ENCODE peak calls at places on chromosome 1, in six cellular contexts. H is mucosa of descending colon, R is fibroblast of mammary gland, M is PC-3, K is cardiac muscle cell, W is spleen. X is an unnamed sample.

GRCh38 chr1:223363057-223363855 is 720 bp downstream of the SUSD4 start:
- DNase-seq in R (peak), M (no peak), W (no peak), K (peak), H (no peak), X (peak)

GRCh38 chr1:9317591-9318331 is 25.1 kb downstream of the SPSB1 start:
- DNase-seq in K (peak), R (peak), M (peak), W (no peak), H (no peak), X (peak)

GRCh38 chr1:163874070-163874469 is 552.3 kb downstream of the NUF2 start:
- DNase-seq in M (no peak), K (no peak), R (peak), W (no peak), H (no peak), X (no peak)

GRCh38 chr1:54464031-54464476 is 57.9 kb upstream of the SSBP3 start:
- DNase-seq in M (no peak), K (no peak), W (no peak), R (peak), H (no peak), X (no peak)

GRCh38 chr1:66733348-66734017 is 18.8 kb upstream of the DYNLT5 start:
- DNase-seq in H (no peak), K (no peak), W (no peak), R (peak), M (peak), X (no peak)

GRCh38 chr1:106956721-106957120 is 99.8 kb upstream of the PRMT6 start:
- DNase-seq in H (no peak), K (no peak), W (no peak), R (peak), M (no peak), X (no peak)

GRCh38 chr1:20834780-20835179 is 47.7 kb upstream of the HP1BP3 start:
- DNase-seq in H (no peak), W (no peak), M (no peak), R (no peak), K (no peak), X (no peak)

GRCh38 chr1:221816899-221817298 is 75.0 kb upstream of the DUSP10 start:
- DNase-seq in K (peak), R (peak), W (no peak), M (peak), H (no peak), X (no peak)

GRCh38 chr1:92858564-92859399 is 26.9 kb downstream of the RPL5 start:
- DNase-seq in M (peak), W (no peak), H (no peak), K (peak), R (peak), X (peak)

GRCh38 chr1:60078182-60078581 is 4.6 kb upstream of the C1orf87 start:
- DNase-seq in H (no peak), K (peak), W (no peak), R (peak), M (no peak), X (no peak)

GRCh38 chr1:48242126-48242736 is 19.7 kb downstream of the SLC5A9 start:
- DNase-seq in R (no peak), H (no peak), K (no peak), W (no peak), M (no peak), X (no peak)

GRCh38 chr1:205343431-205344009 is 13.2 kb downstream of the KLHDC8A start:
- DNase-seq in W (peak), K (no peak), H (no peak), R (no peak), M (no peak), X (no peak)

GRCh38 chr1:15110867-15111230 is 42.7 kb upstream of the TMEM51 start:
- DNase-seq in R (no peak), K (no peak), M (peak), H (no peak), W (no peak), X (no peak)

GRCh38 chr1:39668111-39668510 is 3.8 kb downstream of the NT5C1A start:
- DNase-seq in W (no peak), H (no peak), K (no peak), R (no peak), M (no peak), X (no peak)

GRCh38 chr1:233364695-233365539 is 37.4 kb downstream of the MAP3K21 start:
- DNase-seq in R (peak), H (no peak), K (peak), W (no peak), M (peak), X (no peak)

GRCh38 chr1:15950763-15951295 is 25.1 kb downstream of the ZBTB17 start:
- DNase-seq in W (no peak), H (peak), M (no peak), R (peak), K (peak), X (no peak)

GRCh38 chr1:225572422-225572821 is 80.5 kb downstream of the ENAH start:
- DNase-seq in K (peak), H (no peak), M (peak), W (no peak), R (peak), X (no peak)

GRCh38 chr1:98196012-98196411 is 275.2 kb upstream of the DPYD start:
- DNase-seq in W (no peak), H (no peak), K (no peak), M (no peak), R (peak), X (no peak)

GRCh38 chr1:89200668-89201488 is 2.1 kb upstream of the GBP4 start:
- DNase-seq in H (no peak), R (peak), W (no peak), M (no peak), K (peak), X (no peak)

GRCh38 chr1:30856260-30856790 is 52.2 kb downstream of the SDC3 start:
- DNase-seq in W (no peak), R (peak), K (peak), H (no peak), M (no peak), X (no peak)

GRCh38 chr1:183277821-183278735 is 92.0 kb downstream of the LAMC2 start:
- DNase-seq in R (peak), W (no peak), K (peak), H (no peak), M (no peak), X (no peak)

GRCh38 chr1:65470766-65471165 is 50.3 kb downstream of the LEPR start:
- DNase-seq in K (peak), W (no peak), R (peak), H (no peak), M (no peak), X (no peak)

GRCh38 chr1:109793486-109794318 is 30.0 kb upstream of the EPS8L3 start:
- DNase-seq in M (peak), W (no peak), K (peak), R (peak), H (no peak), X (peak)

GRCh38 chr1:19429611-19430010 is 55.7 kb downstream of the CAPZB start:
- DNase-seq in W (no peak), K (peak), M (no peak), R (no peak), H (no peak), X (no peak)

GRCh38 chr1:117268926-117269378 is 58.2 kb upstream of the VTCN1 start:
- DNase-seq in R (no peak), K (no peak), M (peak), W (no peak), H (no peak), X (no peak)

GRCh38 chr1:156601122-156601830 is at the start of gene GPATCH4:
- DNase-seq in W (peak), K (peak), M (peak), H (peak), R (peak), X (peak)

GRCh38 chr1:235567812-235568444 is 63.7 kb upstream of the B3GALNT2 start:
- DNase-seq in K (peak), W (peak), M (no peak), R (no peak), H (no peak), X (no peak)

GRCh38 chr1:42139444-42139843 is 13.8 kb upstream of the GUCA2B start:
- DNase-seq in R (no peak), K (no peak), W (no peak), H (no peak), M (no peak), X (no peak)

GRCh38 chr1:156675715-156676311 is 1.4 kb downstream of the NES start:
- DNase-seq in W (no peak), R (no peak), M (no peak), K (no peak), H (no peak), X (no peak)

GRCh38 chr1:2553871-2554620 is 2.1 kb upstream of the TNFRSF14 start:
- DNase-seq in H (no peak), K (no peak), W (no peak), M (no peak), R (no peak), X (no peak)

GRCh38 chr1:12464627-12465056 is 153.4 kb downstream of the DHRS3 start:
- DNase-seq in M (peak), H (no peak), K (peak), W (no peak), R (peak), X (no peak)

GRCh38 chr1:41418868-41419583 is 57.8 kb downstream of the FOXO6 start:
- DNase-seq in R (peak), K (peak), H (peak), M (peak), W (peak), X (peak)

GRCh38 chr1:206496131-206496793 is 11.1 kb upstream of the RASSF5 start:
- DNase-seq in H (no peak), K (no peak), R (no peak), W (peak), M (no peak), X (no peak)

GRCh38 chr1:36134805-36135339 is 9.8 kb upstream of the COL8A2 start:
- DNase-seq in M (peak), R (peak), H (no peak), W (no peak), K (peak), X (peak)

GRCh38 chr1:247110627-247111258 is 6.6 kb upstream of the ZNF669 start:
- DNase-seq in R (peak), M (peak), H (no peak), W (peak), K (no peak), X (no peak)

GRCh38 chr1:52229494-52229893 is 87.6 kb downstream of the ZFYVE9 start:
- DNase-seq in H (no peak), K (no peak), M (no peak), R (no peak), W (no peak), X (no peak)

DNA sequence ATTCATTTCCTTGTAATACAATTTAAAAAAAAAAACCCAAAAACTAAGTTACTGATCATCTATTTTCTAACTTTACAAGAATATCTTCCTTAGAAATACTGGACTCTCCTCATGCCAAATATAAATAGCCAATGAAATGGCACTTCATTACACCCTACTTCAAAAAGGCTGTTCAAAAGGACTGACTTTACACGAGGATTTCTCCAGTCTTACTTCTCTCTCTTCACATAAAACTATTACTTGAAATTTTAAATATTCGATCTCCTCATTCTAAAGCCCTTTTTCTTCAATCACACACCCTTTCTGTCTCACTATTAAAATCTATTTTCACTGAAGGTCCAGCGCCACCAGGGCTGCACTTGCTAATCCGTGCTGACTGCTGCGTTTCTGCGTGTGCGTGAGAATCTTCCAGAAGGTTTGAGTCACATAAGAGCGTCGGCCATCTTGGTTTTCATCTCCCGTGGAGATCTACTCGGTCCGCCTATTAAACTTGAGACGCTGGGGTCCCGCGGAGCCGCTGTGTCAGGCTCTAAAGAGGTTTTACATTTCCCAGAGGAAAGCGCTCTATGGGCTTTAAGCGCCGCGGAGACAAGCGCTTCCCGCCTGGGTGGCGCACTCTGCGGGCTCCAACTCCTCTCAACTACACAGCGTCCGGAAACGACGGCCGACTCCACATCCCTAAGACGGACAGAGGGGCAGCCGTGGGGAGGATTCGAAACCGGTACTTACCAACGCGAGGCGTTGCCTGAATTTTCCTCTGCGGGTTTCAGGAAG is 643 bp downstream of the LRIF1 start:
- DNase-seq in H (peak), R (peak), M (peak), W (peak), K (peak), X (peak)
- TF ChIP-seq CTCF in H (no peak), R (peak), M (peak), W (no peak), K (no peak), X (no peak)

GRCh38 chr1:5980314-5981008 is 11.8 kb downstream of the NPHP4 start:
- DNase-seq in M (no peak), W (peak), R (peak), K (peak), H (no peak), X (no peak)
- TF ChIP-seq CTCF in M (peak), W (no peak), R (peak), K (peak), H (no peak), X (no peak)

GRCh38 chr1:113072757-113073456 is at the start of gene LRIG2:
- DNase-seq in M (peak), W (peak), K (peak), R (peak), H (peak), X (peak)

GRCh38 chr1:113074237-113074636 is 1.2 kb downstream of the LRIG2 start:
- DNase-seq in M (peak), W (no peak), R (no peak), K (no peak), H (no peak), X (no peak)

GRCh38 chr1:113072141-113072756 is 749 bp upstream of the LRIG2 start:
- DNase-seq in K (no peak), M (no peak), W (no peak), R (no peak), H (no peak), X (no peak)

DNA sequence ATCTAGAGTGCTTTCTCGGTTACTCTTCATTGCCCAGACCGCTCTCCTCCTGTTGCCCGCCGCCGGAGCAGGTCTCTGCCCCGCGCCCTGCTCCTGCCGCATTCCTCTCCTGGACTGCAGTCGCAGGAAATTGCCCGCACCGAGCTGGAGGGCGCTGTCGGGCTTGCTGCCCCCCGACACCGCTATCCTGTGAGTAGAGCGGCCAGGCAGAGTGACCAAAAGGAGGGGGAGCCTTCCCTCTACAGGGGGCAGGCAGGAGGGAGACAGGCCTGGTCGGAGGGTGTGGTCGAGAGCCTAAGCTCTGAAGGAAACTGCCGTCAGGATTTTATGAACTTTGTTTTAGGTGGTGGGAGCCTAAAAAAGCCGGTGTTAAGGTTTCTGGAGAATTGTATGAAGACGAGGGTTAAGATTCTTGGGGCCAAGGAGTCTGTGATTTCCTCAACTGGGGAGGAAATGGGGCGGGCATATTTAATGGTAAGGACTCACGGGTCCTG is 506 bp downstream of the LRIG2 start:
- DNase-seq in W (no peak), R (peak), M (peak), H (peak), K (peak), X (peak)
- TF ChIP-seq CTCF in W (no peak), R (peak), M (peak), H (peak), K (peak), X (peak)

GRCh38 chr1:43908858-43909257 is 24.7 kb upstream of the ARTN start:
- DNase-seq in W (no peak), H (no peak), K (no peak), M (no peak), R (no peak), X (no peak)

GRCh38 chr1:43912607-43913006 is 21.0 kb upstream of the ARTN start:
- DNase-seq in H (no peak), M (no peak), R (no peak), K (peak), W (no peak), X (peak)

GRCh38 chr1:43910359-43910758 is 23.2 kb upstream of the ARTN start:
- DNase-seq in W (no peak), H (no peak), K (no peak), R (no peak), M (no peak), X (no peak)

GRCh38 chr1:43904660-43905551 is 28.7 kb upstream of the ARTN start:
- DNase-seq in W (no peak), R (no peak), K (no peak), M (no peak), H (no peak), X (no peak)

GRCh38 chr1:43908226-43908625 is 25.4 kb upstream of the ARTN start:
- DNase-seq in R (no peak), K (no peak), M (no peak), W (no peak), H (no peak), X (no peak)
- TF ChIP-seq CTCF in R (no peak), K (no peak), M (no peak), W (no peak), H (no peak), X (no peak)

GRCh38 chr1:68111804-68112436 is 61.5 kb upstream of the DIRAS3 start:
- DNase-seq in M (peak), K (peak), H (peak), R (peak), W (no peak), X (peak)
- TF ChIP-seq CTCF in M (peak), K (peak), H (peak), R (peak), W (peak), X (peak)

GRCh38 chr1:159056069-159056698 is 20.4 kb downstream of the AIM2 start:
- DNase-seq in M (no peak), K (peak), W (no peak), H (no peak), R (no peak), X (no peak)
- TF ChIP-seq CTCF in M (no peak), K (no peak), W (no peak), H (no peak), R (peak), X (no peak)

DNA sequence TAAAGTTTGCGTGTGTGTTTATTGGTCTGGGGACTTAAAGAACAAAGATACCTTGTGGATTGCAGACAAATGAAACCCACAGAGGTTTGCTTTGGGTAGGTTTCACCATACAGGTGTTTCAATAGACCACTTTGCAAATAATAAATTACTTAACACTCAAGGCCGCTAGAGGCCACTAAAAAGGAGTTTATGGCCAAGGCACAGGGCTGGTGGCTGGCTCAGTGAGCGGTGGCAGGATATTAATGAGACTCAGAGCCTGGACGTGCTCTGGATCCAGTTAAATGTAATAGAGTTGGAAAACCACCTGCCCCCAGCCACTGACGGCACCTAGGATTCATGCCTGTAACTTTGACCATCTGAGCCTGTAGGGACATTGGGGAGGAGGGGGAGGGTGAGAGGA is 44.5 kb downstream of the LRRC38 start:
- DNase-seq in R (no peak), M (peak), K (peak), H (no peak), W (no peak), X (no peak)
- TF ChIP-seq CTCF in R (no peak), M (peak), K (no peak), H (no peak), W (no peak), X (no peak)

GRCh38 chr1:151072224-151072623 is 1.7 kb downstream of the GABPB2 start:
- DNase-seq in R (no peak), H (no peak), K (no peak), M (no peak), W (no peak), X (no peak)
- TF ChIP-seq CTCF in R (no peak), H (no peak), K (no peak), M (no peak), W (no peak), X (no peak)

X was measured in transverse colon.